ENCODE peak calls at places on chromosomes 6 and 20, in four cellular contexts. C, H, G and Q are unnamed samples.

GRCh38 chr20:56630086-56630493 is 984 bp downstream of the TFAP2C start:
- DNase-seq in C (peak; percentile 88), H (peak; percentile 93), G (no peak), Q (no peak)

GRCh38 chr6:135739288-135739687 is 112.2 kb upstream of the PDE7B start:
- DNase-seq in C (no peak), H (no peak), G (no peak), Q (no peak)

GRCh38 chr6:35911871-35912653 is 8.8 kb downstream of the SRPK1 start:
- DNase-seq in C (no peak), H (no peak), G (no peak), Q (no peak)

GRCh38 chr6:154529957-154530356 is 19.5 kb upstream of the CNKSR3 start:
- DNase-seq in C (no peak), H (no peak), G (no peak), Q (no peak)

GRCh38 chr6:7467007-7467897 is 74.2 kb upstream of the DSP start:
- DNase-seq in C (no peak), H (no peak), G (no peak), Q (no peak)

GRCh38 chr6:85354761-85355618 is 94.9 kb upstream of the NT5E start:
- DNase-seq in C (peak; percentile 76), H (peak; percentile 61), G (peak; percentile 78), Q (peak; percentile 37)

GRCh38 chr6:89670935-89671565 is 32.5 kb upstream of the LYRM2 start:
- DNase-seq in C (no peak), H (no peak), G (no peak), Q (no peak)

GRCh38 chr6:49300443-49300842 is 162.6 kb downstream of the MMUT start:
- DNase-seq in C (no peak), H (no peak), G (no peak), Q (no peak)

GRCh38 chr6:10425973-10426780 is 11.3 kb upstream of the TFAP2A start:
- DNase-seq in C (peak; percentile 89), H (no peak), G (no peak), Q (no peak)

GRCh38 chr6:134936927-134937326 is 13.0 kb downstream of the ALDH8A1 start:
- DNase-seq in C (no peak), H (no peak), G (no peak), Q (no peak)

GRCh38 chr6:21310736-21311135 is 282.8 kb upstream of the SOX4 start:
- DNase-seq in C (no peak), H (no peak), G (no peak), Q (no peak)

GRCh38 chr20:11229772-11230171 is 556.0 kb upstream of the JAG1 start:
- DNase-seq in C (no peak), H (no peak), G (peak; percentile 90), Q (no peak)

GRCh38 chr6:3310051-3310448 is 51.3 kb downstream of the PSMG4 start:
- DNase-seq in C (no peak), H (no peak), G (no peak), Q (no peak)

GRCh38 chr6:146770965-146771735 is 172.4 kb downstream of the ADGB start:
- DNase-seq in C (peak; percentile 65), H (no peak), G (peak; percentile 70), Q (no peak)

GRCh38 chr6:43952746-43953145 is 174.5 kb downstream of the MRPL14 start:
- DNase-seq in C (no peak), H (no peak), G (no peak), Q (no peak)

GRCh38 chr6:87968435-87969278 is 79.0 kb upstream of the SPACA1 start:
- DNase-seq in C (peak; percentile 61), H (peak; percentile 33), G (peak; percentile 3), Q (no peak)

GRCh38 chr6:166413491-166413951 is 30.8 kb upstream of the MPC1 start:
- DNase-seq in C (peak; percentile 52), H (no peak), G (no peak), Q (no peak)

GRCh38 chr6:166411271-166411670 is 28.5 kb upstream of the MPC1 start:
- DNase-seq in C (peak; percentile 61), H (no peak), G (no peak), Q (no peak)

GRCh38 chr6:166411721-166412151 is 29.0 kb upstream of the MPC1 start:
- DNase-seq in C (peak; percentile 61), H (no peak), G (no peak), Q (peak; percentile 58)

GRCh38 chr6:166412156-166412910 is 29.6 kb upstream of the MPC1 start:
- DNase-seq in C (peak; percentile 67), H (no peak), G (no peak), Q (no peak)

DNA sequence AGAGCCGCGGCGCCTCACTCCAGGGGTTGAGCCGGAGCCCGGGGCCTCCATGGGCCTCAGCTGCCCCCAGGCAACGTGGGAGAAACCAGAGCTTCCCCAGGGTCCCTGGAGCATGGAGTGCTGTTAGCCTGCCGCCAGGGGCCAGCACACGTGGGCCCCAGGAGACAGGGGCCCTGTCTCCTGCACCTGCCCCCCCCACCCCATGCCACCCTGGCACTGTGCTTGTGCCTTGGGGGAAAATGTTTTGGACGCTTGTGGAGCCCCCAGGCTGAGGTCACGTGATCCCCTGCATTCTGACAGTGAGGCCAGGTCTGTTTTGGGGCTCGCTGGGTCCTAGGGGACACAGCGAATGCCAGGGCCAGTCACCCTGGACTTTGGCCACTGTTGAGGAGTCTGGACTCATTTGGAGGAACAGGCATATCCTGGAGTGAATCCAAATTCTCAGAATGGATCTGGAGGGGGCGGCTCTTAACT is 30.2 kb upstream of the MPC1 start:
- DNase-seq in C (no peak), H (no peak), G (no peak), Q (no peak)
- H3K27ac ChIP-seq in C (no peak overlapping the region), H (no peak overlapping the region), G (no peak overlapping the region), Q (no peak overlapping the region)

GRCh38 chr6:31837612-31838553 is 10.3 kb downstream of the HSPA1B start:
- DNase-seq in C (peak; percentile 22), H (no peak), G (no peak), Q (no peak)
- H3K4me3 ChIP-seq in C (peak overlapping the region; percentile 39), H (no peak overlapping the region), G (peak overlapping the region; percentile 98), Q (peak overlapping the region; percentile 73)

GRCh38 chr6:96060249-96060648 is 44.5 kb downstream of the FUT9 start:
- DNase-seq in C (no peak), H (no peak), G (no peak), Q (no peak)

GRCh38 chr6:96059586-96059985 is 43.8 kb downstream of the FUT9 start:
- DNase-seq in C (no peak), H (no peak), G (no peak), Q (no peak)

DNA sequence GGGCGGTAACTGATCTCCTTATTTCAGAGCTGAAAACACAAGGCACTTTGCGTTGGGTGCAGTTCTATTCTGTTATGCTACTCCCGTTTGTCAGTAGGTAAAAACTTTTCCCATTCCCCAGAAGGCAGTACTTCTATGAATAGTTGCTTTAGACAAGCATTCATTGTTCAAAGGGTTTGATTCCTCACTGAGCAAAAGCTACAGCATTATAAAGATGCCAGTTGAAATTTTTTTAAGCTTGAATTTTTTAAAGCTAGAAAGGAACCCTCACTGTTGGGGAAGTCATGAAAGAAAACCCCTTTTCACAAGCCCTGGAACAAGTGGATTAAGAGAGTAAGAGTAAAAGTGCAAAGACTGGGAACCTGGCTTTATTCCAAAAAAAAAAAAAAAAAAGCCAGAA is 42.3 kb downstream of the FUT9 start:
- DNase-seq in C (no peak), H (no peak), G (no peak), Q (no peak)
- H3K9me3 ChIP-seq in C (no peaks in the 10 kb centered on the region), H (no peaks in the 10 kb centered on the region), G (no peaks in the 10 kb centered on the region), Q (no peaks in the 10 kb centered on the region)

GRCh38 chr6:37200085-37200484 is 30.1 kb downstream of the PIM1 start:
- DNase-seq in C (no peak), H (no peak), G (no peak), Q (no peak)
- H3K27ac ChIP-seq in C (no peak overlapping the region), H (no peak overlapping the region), G (no peak overlapping the region), Q (no peak overlapping the region)

GRCh38 chr6:151690768-151691562 is 116.5 kb upstream of the ESR1 start:
- DNase-seq in C (no peak), H (no peak), G (no peak), Q (no peak)
- H3K4me3 ChIP-seq in C (peak overlapping the region; percentile 64), H (peak overlapping the region; percentile 2), G (no peak overlapping the region), Q (peak overlapping the region; percentile 44)